ENCODE peak calls at places on chromosomes 12 and 14, in five cellular contexts. N is cortex of kidney, Y is GM03348, M is heart right ventricle, D is B cell. B is an unnamed sample.

GRCh38 chr12:28167981-28168485 is 22.2 kb upstream of the CCDC91 start:
- DNase-seq in N (no peak), Y (no peak), M (no peak), D (no peak), B (no peak)

GRCh38 chr12:462936-463705 is 3.4 kb downstream of the B4GALNT3 start:
- DNase-seq in N (no peak), Y (no peak), M (no peak), D (no peak), B (no peak)

GRCh38 chr14:77059276-77059934 is 30.9 kb upstream of the IRF2BPL start:
- DNase-seq in N (no peak), Y (peak), M (no peak), D (no peak), B (no peak)

GRCh38 chr12:53005215-53005985 is 856 bp upstream of the EIF4B start:
- DNase-seq in N (no peak), Y (no peak), M (no peak), D (peak), B (no peak)

GRCh38 chr12:93361159-93361919 is 16.4 kb upstream of the NUDT4 start:
- DNase-seq in N (no peak), Y (peak), M (peak), D (no peak), B (no peak)

GRCh38 chr12:124480469-124481256 is 86.7 kb downstream of the NCOR2 start:
- DNase-seq in N (no peak), Y (no peak), M (no peak), D (no peak), B (no peak)

GRCh38 chr12:102880783-102881182 is 36.3 kb downstream of the PAH start:
- DNase-seq in N (no peak), Y (no peak), M (no peak), D (no peak), B (no peak)

GRCh38 chr12:100797246-100797645 is 2.7 kb downstream of the ANO4 start:
- DNase-seq in N (no peak), Y (no peak), M (no peak), D (no peak), B (no peak)

GRCh38 chr12:130331146-130331545 is 6.5 kb upstream of the PIWIL1 start:
- DNase-seq in N (no peak), Y (no peak), M (no peak), D (no peak), B (no peak)

GRCh38 chr12:9756174-9756573 is 4.5 kb downstream of the CD69 start:
- DNase-seq in N (no peak), Y (no peak), M (no peak), D (peak), B (no peak)

GRCh38 chr12:97359291-97359690 is 103.3 kb upstream of the RMST start:
- DNase-seq in N (no peak), Y (no peak), M (no peak), D (no peak), B (no peak)

GRCh38 chr12:9740109-9740750 is 7.3 kb upstream of the CLECL1 start:
- DNase-seq in N (no peak), Y (no peak), M (no peak), D (peak), B (no peak)

GRCh38 chr12:109512608-109513007 is 35.2 kb downstream of the UBE3B start:
- DNase-seq in N (no peak), Y (no peak), M (no peak), D (no peak), B (no peak)

GRCh38 chr14:88013750-88014349 is 8.9 kb downstream of the GPR65 start:
- DNase-seq in N (no peak), Y (peak), M (peak), D (peak), B (no peak)

GRCh38 chr14:68359862-68360552 is 432.9 kb downstream of the ZFP36L1 start:
- DNase-seq in N (no peak), Y (peak), M (peak), D (peak), B (no peak)

GRCh38 chr12:116614194-116614885 is 55.2 kb downstream of the MAP1LC3B2 start:
- DNase-seq in N (no peak), Y (no peak), M (no peak), D (no peak), B (no peak)

GRCh38 chr12:121536929-121537813 is 43.7 kb downstream of the KDM2B start:
- DNase-seq in N (no peak), Y (peak), M (peak), D (peak), B (no peak)

GRCh38 chr12:127667131-127667685 is 599.8 kb upstream of the TMEM132C start:
- DNase-seq in N (no peak), Y (no peak), M (no peak), D (no peak), B (no peak)

GRCh38 chr12:4056910-4057845 is 184.0 kb upstream of the PARP11 start:
- DNase-seq in N (no peak), Y (no peak), M (no peak), D (no peak), B (no peak)

GRCh38 chr12:111893287-111893686 is 51.3 kb downstream of the MAPKAPK5 start:
- DNase-seq in N (no peak), Y (no peak), M (no peak), D (no peak), B (no peak)

GRCh38 chr14:100466111-100466856 is 120.9 kb downstream of the BEGAIN start:
- DNase-seq in N (no peak), Y (no peak), M (no peak), D (no peak), B (no peak)

GRCh38 chr14:72550513-72550912 is 343.4 kb downstream of the DPF3 start:
- DNase-seq in N (no peak), Y (no peak), M (no peak), D (no peak), B (no peak)

GRCh38 chr12:48021485-48022179 is 17.4 kb upstream of the COL2A1 start:
- DNase-seq in N (no peak), Y (no peak), M (no peak), D (no peak), B (no peak)

GRCh38 chr12:6465467-6466183 is 4.9 kb downstream of the VAMP1 start:
- DNase-seq in N (no peak), Y (peak), M (peak), D (peak), B (no peak)

GRCh38 chr12:101802486-101802885 is 28.3 kb downstream of the GNPTAB start:
- DNase-seq in N (no peak), Y (no peak), M (no peak), D (no peak), B (no peak)

GRCh38 chr12:75908961-75909699 is 122.4 kb downstream of the PHLDA1 start:
- DNase-seq in N (no peak), Y (peak), M (peak), D (no peak), B (no peak)

GRCh38 chr12:79737875-79738718 is 47.3 kb upstream of the PAWR start:
- DNase-seq in N (no peak), Y (peak), M (peak), D (peak), B (no peak)

GRCh38 chr12:68960162-68960501 is 27.2 kb upstream of the CPM start:
- DNase-seq in N (no peak), Y (no peak), M (no peak), D (no peak), B (no peak)

GRCh38 chr14:69922198-69922597 is 43.0 kb downstream of the SMOC1 start:
- DNase-seq in N (no peak), Y (no peak), M (no peak), D (no peak), B (no peak)

GRCh38 chr14:105933238-105933637 is 406.9 kb downstream of the TMEM121 start:
- DNase-seq in N (no peak), Y (no peak), M (no peak), D (no peak), B (peak)

GRCh38 chr14:63614964-63615363 is 26.7 kb downstream of the WDR89 start:
- DNase-seq in N (no peak), Y (peak), M (no peak), D (no peak), B (no peak)

GRCh38 chr12:115763376-115763775 is 514.1 kb downstream of the MED13L start:
- DNase-seq in N (no peak), Y (peak), M (no peak), D (no peak), B (no peak)

GRCh38 chr12:26334621-26335124 is 139.3 kb downstream of the SSPN start:
- DNase-seq in N (no peak), Y (no peak), M (peak), D (no peak), B (no peak)

GRCh38 chr14:72169521-72169920 is 237.3 kb downstream of the RGS6 start:
- DNase-seq in N (no peak), Y (no peak), M (no peak), D (no peak), B (no peak)